ENCODE peak calls at places on chromosomes 2 and 18, in ten cellular contexts. P is transverse colon, Q is sigmoid colon, T is prostate gland, L is HCT116, Z is HL-60, M is endothelial cell of umbilical vein, Y is K562, N is breast epithelium, O is HepG2. F is an unnamed sample.

GRCh38 chr2:64143154-64144056 is 815 bp downstream of the PELI1 start:
- DNase-seq in P (no peak), Z (peak; percentile 18), N (no peak), O (peak; percentile 21), L (no peak), Q (peak; percentile 66), T (peak; percentile 25), M (peak; percentile 66), Y (peak; percentile 41), F (no peak)

GRCh38 chr2:28683100-28683706 is 68.4 kb upstream of the PPP1CB start:
- DNase-seq in O (peak; percentile 42), T (peak; percentile 49), Z (no peak), Y (peak; percentile 64), Q (peak; percentile 96), M (peak; percentile 18), N (peak; percentile 73), P (peak; percentile 72), L (peak; percentile 26), F (no peak)

GRCh38 chr2:30068067-30068466 is 78.7 kb upstream of the YPEL5 start:
- DNase-seq in N (no peak), Z (no peak), O (no peak), L (no peak), M (no peak), T (no peak), Y (no peak), Q (no peak), P (peak; percentile 9), F (no peak)

GRCh38 chr2:233445152-233445830 is 91.0 kb downstream of the DGKD start:
- DNase-seq in T (no peak), O (no peak), Q (peak; percentile 8), M (no peak), Z (no peak), Y (no peak), P (peak; percentile 4), N (no peak), L (no peak), F (no peak)

GRCh38 chr2:55168221-55169154 is 63.6 kb downstream of the CLHC1 start:
- DNase-seq in N (no peak), P (peak; percentile 54), T (peak; percentile 58), M (peak; percentile 83), Y (no peak), Z (peak; percentile 65), O (peak; percentile 70), L (peak; percentile 29), Q (peak; percentile 85), F (no peak)

GRCh38 chr18:73879328-73879727 is 268.3 kb downstream of the FBXO15 start:
- DNase-seq in Y (no peak), O (no peak), N (no peak), P (no peak), Q (no peak), Z (no peak), T (no peak), M (no peak), L (no peak), F (no peak)

GRCh38 chr2:217902281-217903141 is 100.3 kb downstream of the TNS1 start:
- DNase-seq in O (peak; percentile 100), Z (peak; percentile 18), N (no peak), T (peak; percentile 84), M (peak; percentile 81), L (no peak), P (peak; percentile 72), Q (peak; percentile 95), Y (peak; percentile 38), F (no peak)

GRCh38 chr18:22165049-22165602 is 4.3 kb upstream of the GATA6 start:
- DNase-seq in P (no peak), L (no peak), T (no peak), Y (no peak), O (no peak), Z (no peak), N (no peak), Q (no peak), M (no peak), F (no peak)

GRCh38 chr18:44537521-44537920 is 143.2 kb upstream of the SETBP1 start:
- DNase-seq in Y (no peak), N (no peak), O (no peak), L (no peak), M (peak; percentile 81), Z (no peak), T (no peak), P (no peak), Q (no peak), F (no peak)

GRCh38 chr2:23548143-23548769 is 163.3 kb downstream of the KLHL29 start:
- DNase-seq in O (no peak), Z (no peak), M (no peak), Y (peak; percentile 36), N (no peak), L (no peak), P (no peak), Q (no peak), T (no peak), F (no peak)

GRCh38 chr2:133953524-133953923 is 300.3 kb upstream of the MGAT5 start:
- DNase-seq in Q (no peak), Y (no peak), L (no peak), Z (no peak), T (no peak), M (no peak), P (peak; percentile 20), N (no peak), O (no peak), F (no peak)

GRCh38 chr2:100936070-100936741 is 65.9 kb upstream of the RPL31 start:
- DNase-seq in N (no peak), M (no peak), L (no peak), Y (no peak), Z (no peak), T (no peak), P (peak; percentile 34), O (no peak), Q (no peak), F (no peak)

GRCh38 chr2:234973008-234973407 is 21.2 kb downstream of the SH3BP4 start:
- DNase-seq in T (no peak), Y (no peak), Q (no peak), M (no peak), O (no peak), Z (no peak), N (no peak), P (no peak), L (no peak), F (no peak)

GRCh38 chr2:60947056-60947455 is 65.7 kb downstream of the REL start:
- DNase-seq in O (no peak), Q (no peak), M (peak; percentile 8), L (no peak), N (no peak), Z (no peak), Y (no peak), P (no peak), T (no peak), F (no peak)

GRCh38 chr2:201471732-201472395 is 20.3 kb downstream of the STRADB start:
- DNase-seq in Y (no peak), T (no peak), M (no peak), P (no peak), Q (no peak), L (no peak), Z (no peak), O (no peak), N (no peak), F (peak; percentile 60)

GRCh38 chr2:100934504-100935371 is 67.4 kb upstream of the RPL31 start:
- DNase-seq in N (no peak), Q (no peak), Y (no peak), P (no peak), L (no peak), T (no peak), M (no peak), Z (no peak), O (no peak), F (no peak)

GRCh38 chr18:634551-635045 is 22.9 kb upstream of the TYMS start:
- DNase-seq in Q (no peak), T (no peak), Z (no peak), N (no peak), P (no peak), O (no peak), L (no peak), M (peak; percentile 12), Y (no peak), F (peak; percentile 98)

GRCh38 chr18:48538531-48539405 is at the start of gene CTIF:
- DNase-seq in M (peak; percentile 96), L (peak; percentile 91), T (peak; percentile 97), Q (peak; percentile 99), P (peak; percentile 96), O (peak; percentile 95), Z (peak; percentile 97), Y (peak; percentile 80), N (peak; percentile 96), F (peak; percentile 90)
- TF ChIP-seq POLR2AphosphoS5 in M (peak; percentile 67), L (peak; percentile 40), T (peak; percentile 93), Q (peak; percentile 91), P (peak; percentile 60), O (peak; percentile 70), Z (peak; percentile 62), Y (no peak), N (peak; percentile 78), F (peak; percentile 75)

GRCh38 chr2:85867121-85867520 is 21.7 kb downstream of the ST3GAL5 start:
- DNase-seq in M (no peak), L (no peak), O (no peak), N (no peak), Y (no peak), Q (no peak), Z (no peak), T (no peak), P (no peak), F (no peak)

GRCh38 chr2:85871494-85872164 is 17.2 kb downstream of the ST3GAL5 start:
- DNase-seq in T (no peak), Q (no peak), N (no peak), L (no peak), Y (no peak), O (no peak), Z (no peak), M (no peak), P (no peak), F (no peak)

GRCh38 chr2:85867556-85868292 is 21.1 kb downstream of the ST3GAL5 start:
- DNase-seq in Z (no peak), N (no peak), L (no peak), T (no peak), Y (no peak), P (no peak), O (no peak), M (no peak), Q (no peak), F (no peak)

GRCh38 chr2:85866165-85866659 is 22.6 kb downstream of the ST3GAL5 start:
- DNase-seq in N (no peak), T (no peak), O (no peak), P (no peak), L (no peak), Q (no peak), M (no peak), Z (no peak), Y (no peak), F (no peak)

GRCh38 chr2:85868837-85869236 is 20.0 kb downstream of the ST3GAL5 start:
- DNase-seq in Q (no peak), N (no peak), T (no peak), P (no peak), O (no peak), Y (no peak), Z (no peak), L (no peak), M (no peak), F (no peak)
- H3K4me3 ChIP-seq in Q (no peak overlapping the region), N (no peak overlapping the region), T (no peak overlapping the region), P (no peak overlapping the region), O (no peak overlapping the region), Y (no peak overlapping the region), Z (no peak overlapping the region), L (no peak overlapping the region), M (no peak overlapping the region), F (no peak overlapping the region)

GRCh38 chr2:236365258-236366048 is 101.2 kb upstream of the ASB18 start:
- DNase-seq in Y (no peak), T (no peak), M (no peak), N (no peak), Q (no peak), Z (no peak), L (no peak), O (no peak), P (no peak), F (no peak)
- H3K27ac ChIP-seq in Y (no peak overlapping the region), T (no peak overlapping the region), M (no peak overlapping the region), N (no peak overlapping the region), Q (no peak overlapping the region), Z (no peak overlapping the region), L (no peak overlapping the region), O (no peak overlapping the region), P (no peak overlapping the region), F (no peak overlapping the region)

GRCh38 chr2:43332653-43333052 is 106.2 kb upstream of the ZFP36L2 start:
- DNase-seq in L (no peak), Y (no peak), M (no peak), Q (no peak), P (no peak), N (no peak), T (no peak), Z (no peak), O (peak; percentile 32), F (no peak)
- TF ChIP-seq POLR2AphosphoS5 in L (no peak), Y (no peak), M (no peak), Q (no peak), P (no peak), N (no peak), T (no peak), Z (no peak), O (no peak), F (no peak)

F was measured in SK-N-MC.